ENCODE peak calls at places on chromosome 4, in seven cellular contexts. B is CD8-positive, alpha-beta T cell; R is heart right ventricle; N is GM12865; J is cardiac fibroblast; E is lung; F is upper lobe of right lung. P is an unnamed sample.
A peak's percentile ranks its signal among the peaks of the same experiment; 100 is the strongest.

GRCh38 chr4:183443609-183444148 is 757 bp upstream of the CDKN2AIP start:
- DNase-seq in B (peak; percentile 51), R (no peak), N (no peak), J (no peak), E (no peak), F (no peak), P (no peak)

GRCh38 chr4:55753856-55754255 is 65.7 kb upstream of the EXOC1L start:
- DNase-seq in B (no peak), R (no peak), N (no peak), J (no peak), E (no peak), F (no peak), P (no peak)

GRCh38 chr4:161717084-161717483 is 446.7 kb downstream of the FSTL5 start:
- DNase-seq in B (no peak), R (no peak), N (no peak), J (no peak), E (no peak), F (no peak), P (no peak)

GRCh38 chr4:3867403-3868100 is 101.4 kb downstream of the ADRA2C start:
- DNase-seq in B (no peak), R (no peak), N (no peak), J (no peak), E (no peak), F (peak; percentile 50), P (no peak)

GRCh38 chr4:45578874-45579273 is 545.0 kb downstream of the GABRG1 start:
- DNase-seq in B (no peak), R (no peak), N (no peak), J (no peak), E (no peak), F (no peak), P (no peak)

GRCh38 chr4:126328914-126329313 is 1014.2 kb downstream of the FAT4 start:
- DNase-seq in B (no peak), R (no peak), N (no peak), J (no peak), E (no peak), F (no peak), P (no peak)

GRCh38 chr4:17103231-17103630 is 204.8 kb upstream of the LDB2 start:
- DNase-seq in B (no peak), R (no peak), N (no peak), J (peak; percentile 40), E (no peak), F (no peak), P (peak; percentile 62)

GRCh38 chr4:127421418-127421817 is 211.3 kb upstream of the INTU start:
- DNase-seq in B (no peak), R (no peak), N (no peak), J (no peak), E (no peak), F (no peak), P (no peak)

GRCh38 chr4:174523003-174523693 is 860 bp upstream of the HPGD start:
- DNase-seq in B (peak; percentile 4), R (no peak), N (no peak), J (peak; percentile 10), E (no peak), F (no peak), P (no peak)

GRCh38 chr4:64174247-64174882 is 234.9 kb downstream of the TECRL start:
- DNase-seq in B (no peak), R (no peak), N (no peak), J (no peak), E (no peak), F (no peak), P (no peak)

GRCh38 chr4:10457255-10457801 is at the start of gene ZNF518B:
- DNase-seq in B (peak; percentile 80), R (peak; percentile 82), N (peak; percentile 84), J (peak; percentile 60), E (peak; percentile 61), F (peak; percentile 87), P (no peak)

GRCh38 chr4:167290684-167291083 is 56.4 kb upstream of the SPOCK3 start:
- DNase-seq in B (no peak), R (no peak), N (peak; percentile 14), J (peak; percentile 51), E (no peak), F (no peak), P (no peak)

GRCh38 chr4:73676881-73677323 is 56.7 kb upstream of the RASSF6 start:
- DNase-seq in B (no peak), R (no peak), N (no peak), J (peak; percentile 77), E (no peak), F (no peak), P (no peak)

GRCh38 chr4:140691369-140691768 is 64.8 kb downstream of the TBC1D9 start:
- DNase-seq in B (no peak), R (no peak), N (no peak), J (peak; percentile 68), E (no peak), F (no peak), P (no peak)

GRCh38 chr4:16830081-16830480 is 68.4 kb downstream of the LDB2 start:
- DNase-seq in B (no peak), R (no peak), N (no peak), J (no peak), E (no peak), F (no peak), P (no peak)

GRCh38 chr4:72767903-72768817 is 199.1 kb upstream of the ADAMTS3 start:
- DNase-seq in B (no peak), R (no peak), N (no peak), J (peak; percentile 97), E (no peak), F (no peak), P (peak; percentile 90)

GRCh38 chr4:174198396-174199179 is 84.9 kb downstream of the FBXO8 start:
- DNase-seq in B (no peak), R (no peak), N (no peak), J (peak; percentile 96), E (no peak), F (no peak), P (peak; percentile 34)

GRCh38 chr4:36187723-36188333 is 56.5 kb downstream of the ARAP2 start:
- DNase-seq in B (no peak), R (no peak), N (peak; percentile 39), J (peak; percentile 33), E (no peak), F (no peak), P (no peak)

GRCh38 chr4:101037938-101038413 is 309.4 kb downstream of the PPP3CA start:
- DNase-seq in B (no peak), R (no peak), N (peak; percentile 22), J (no peak), E (no peak), F (no peak), P (no peak)

GRCh38 chr4:2390146-2390545 is 28.3 kb downstream of the ZFYVE28 start:
- DNase-seq in B (no peak), R (no peak), N (no peak), J (no peak), E (no peak), F (no peak), P (no peak)

GRCh38 chr4:2389691-2390090 is 28.8 kb downstream of the ZFYVE28 start:
- DNase-seq in B (no peak), R (no peak), N (no peak), J (no peak), E (no peak), F (no peak), P (no peak)

GRCh38 chr4:2393353-2394270 is 24.8 kb downstream of the ZFYVE28 start:
- DNase-seq in B (peak; percentile 21), R (no peak), N (peak; percentile 56), J (no peak), E (no peak), F (no peak), P (no peak)

GRCh38 chr4:2388430-2389182 is 29.8 kb downstream of the ZFYVE28 start:
- DNase-seq in B (no peak), R (no peak), N (no peak), J (no peak), E (no peak), F (no peak), P (no peak)

DNA sequence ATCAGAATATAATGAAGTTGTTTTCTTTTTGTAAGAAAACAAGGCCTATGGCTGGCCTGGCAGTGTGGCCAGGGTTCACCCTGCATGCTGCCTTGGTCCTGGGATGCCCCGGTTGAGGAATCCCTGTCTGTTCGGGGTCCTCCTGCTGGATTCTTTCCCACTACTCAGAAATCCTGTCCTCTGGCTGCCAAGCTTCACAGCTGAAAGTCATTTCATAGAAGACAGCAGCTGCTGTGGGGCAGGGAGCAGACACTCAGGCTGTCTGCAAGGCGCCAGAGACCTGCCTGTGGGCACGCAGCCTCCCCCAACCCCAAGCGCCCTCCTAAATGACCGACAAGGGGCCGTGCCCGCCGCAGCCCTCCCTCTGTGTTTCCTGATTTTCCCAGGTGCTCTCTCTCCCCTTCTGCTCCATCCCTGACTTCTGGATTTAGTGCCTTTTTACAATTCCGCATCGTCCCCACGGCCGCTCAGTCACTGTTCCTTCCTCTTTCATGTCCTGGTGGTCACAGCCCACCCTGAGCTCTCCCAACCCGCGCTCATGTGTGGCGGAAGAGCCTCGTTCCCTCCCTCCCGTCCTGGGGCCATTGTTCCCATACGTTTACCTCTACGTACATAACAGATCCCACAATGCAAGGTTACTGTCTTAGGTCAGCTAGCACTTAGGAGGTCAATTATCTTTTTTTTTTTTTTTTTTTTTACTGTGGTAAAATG is 27.5 kb downstream of the ZFYVE28 start:
- DNase-seq in B (no peak), R (no peak), N (no peak), J (no peak), E (no peak), F (no peak), P (no peak)
- H3K4me3 ChIP-seq in B (no peak overlapping the region), R (no peak overlapping the region), N (no peak overlapping the region), J (no peak overlapping the region), E (no peak overlapping the region), F (no peak overlapping the region), P (no peak overlapping the region)

GRCh38 chr4:53671757-53672156 is 80.5 kb upstream of the LNX1 start:
- DNase-seq in B (no peak), R (no peak), N (no peak), J (no peak), E (no peak), F (no peak), P (no peak)
- TF ChIP-seq CTCF in B (no peak), R (no peak), N (no peak), J (no peak), E (no peak), F (no peak), P (no peak)

GRCh38 chr4:156971168-156971601 is 414 bp downstream of the PDGFC start:
- DNase-seq in B (no peak), R (peak; percentile 23), N (no peak), J (no peak), E (peak; percentile 29), F (peak; percentile 74), P (no peak)

GRCh38 chr4:156968479-156968984 is 3.1 kb downstream of the PDGFC start:
- DNase-seq in B (no peak), R (peak; percentile 15), N (peak; percentile 68), J (peak; percentile 92), E (peak; percentile 71), F (no peak), P (peak; percentile 81)

GRCh38 chr4:156970501-156971167 is 965 bp downstream of the PDGFC start:
- DNase-seq in B (no peak), R (peak; percentile 64), N (no peak), J (peak; percentile 74), E (peak; percentile 69), F (peak; percentile 85), P (no peak)

GRCh38 chr4:156971623-156972369 is at the start of gene PDGFC:
- DNase-seq in B (no peak), R (peak; percentile 74), N (no peak), J (peak; percentile 74), E (peak; percentile 80), F (peak; percentile 95), P (no peak)

GRCh38 chr4:156969136-156969535 is 2.5 kb downstream of the PDGFC start:
- DNase-seq in B (no peak), R (no peak), N (no peak), J (no peak), E (no peak), F (no peak), P (no peak)
- H3K4me3 ChIP-seq in B (no peak overlapping the region), R (peak overlapping the region; percentile 73), N (no peak overlapping the region), J (peak overlapping the region; percentile 90), E (no peak overlapping the region), F (peak overlapping the region; percentile 70), P (peak overlapping the region; percentile 78)

GRCh38 chr4:186885289-186885688 is 161.6 kb upstream of the FAT1 start:
- DNase-seq in B (no peak), R (no peak), N (no peak), J (no peak), E (no peak), F (no peak), P (no peak)
- TF ChIP-seq CTCF in B (no peak), R (no peak), N (no peak), J (no peak), E (no peak), F (no peak), P (no peak)